ENCODE peak calls at places on chromosomes 5 and 9, in eight cellular contexts. O is IMR-90, K is GM23338, Q is stomach, I is DND-41, N is heart left ventricle, L is H9, T is Peyer's patch. F is an unnamed sample. For H3K27me3 and H3K4me1, the result is how much of the 10 kb centered on the place peaks cover.

GRCh38 chr5:177094224-177095087 is 7.7 kb downstream of the FGFR4 start:
- DNase-seq in O (peak), K (no peak), Q (peak), I (no peak), N (peak), L (no peak), T (peak), F (no peak)

GRCh38 chr9:38659538-38659937 is 39.1 kb upstream of the ANKRD18A start:
- DNase-seq in O (no peak), K (no peak), Q (no peak), I (no peak), N (no peak), L (no peak), T (no peak), F (no peak)

GRCh38 chr9:84755375-84755774 is 85.8 kb downstream of the NTRK2 start:
- DNase-seq in O (no peak), K (no peak), Q (no peak), I (no peak), N (no peak), L (no peak), T (no peak), F (no peak)

GRCh38 chr5:12292610-12293204 is 388.5 kb upstream of the CTNND2 start:
- DNase-seq in O (no peak), K (peak), Q (no peak), I (no peak), N (no peak), L (no peak), T (no peak), F (no peak)

GRCh38 chr5:74552101-74552500 is 88.4 kb downstream of the ENC1 start:
- DNase-seq in O (peak), K (no peak), Q (no peak), I (no peak), N (no peak), L (no peak), T (no peak), F (no peak)

GRCh38 chr9:126114409-126114760 is 212.2 kb upstream of the MVB12B start:
- DNase-seq in O (no peak), K (no peak), Q (peak), I (no peak), N (no peak), L (peak), T (no peak), F (peak)

GRCh38 chr9:120775859-120776258 is 17.4 kb downstream of the FBXW2 start:
- DNase-seq in O (no peak), K (no peak), Q (no peak), I (no peak), N (no peak), L (no peak), T (no peak), F (no peak)

GRCh38 chr5:142821733-142822487 is 51.7 kb downstream of the ARHGAP26 start:
- DNase-seq in O (peak), K (no peak), Q (no peak), I (no peak), N (no peak), L (no peak), T (no peak), F (no peak)

GRCh38 chr5:54454602-54455001 is 897 bp upstream of the HSPB3 start:
- DNase-seq in O (no peak), K (no peak), Q (no peak), I (no peak), N (no peak), L (no peak), T (no peak), F (no peak)

GRCh38 chr5:168480601-168481000 is 5.7 kb upstream of the RARS1 start:
- DNase-seq in O (no peak), K (no peak), Q (no peak), I (no peak), N (no peak), L (no peak), T (no peak), F (no peak)

GRCh38 chr9:125889122-125889523 is 141.9 kb downstream of the PBX3 start:
- DNase-seq in O (peak), K (no peak), Q (no peak), I (no peak), N (peak), L (no peak), T (no peak), F (peak)

GRCh38 chr9:113957778-113958430 is 81.8 kb downstream of the ZNF618 start:
- DNase-seq in O (peak), K (no peak), Q (no peak), I (no peak), N (no peak), L (no peak), T (no peak), F (no peak)

GRCh38 chr5:151509231-151509630 is 61.8 kb downstream of the SLC36A1 start:
- DNase-seq in O (no peak), K (no peak), Q (no peak), I (no peak), N (no peak), L (no peak), T (no peak), F (no peak)

GRCh38 chr9:34545497-34545896 is 22.7 kb upstream of the ENHO start:
- DNase-seq in O (no peak), K (no peak), Q (no peak), I (no peak), N (no peak), L (no peak), T (no peak), F (no peak)

GRCh38 chr9:129996161-129996849 is 46.7 kb downstream of the FNBP1 start:
- DNase-seq in O (no peak), K (no peak), Q (no peak), I (no peak), N (no peak), L (no peak), T (peak), F (no peak)

GRCh38 chr9:35962126-35962906 is 4.4 kb upstream of the OR2S2 start:
- DNase-seq in O (peak), K (peak), Q (no peak), I (no peak), N (peak), L (peak), T (no peak), F (no peak)

DNA sequence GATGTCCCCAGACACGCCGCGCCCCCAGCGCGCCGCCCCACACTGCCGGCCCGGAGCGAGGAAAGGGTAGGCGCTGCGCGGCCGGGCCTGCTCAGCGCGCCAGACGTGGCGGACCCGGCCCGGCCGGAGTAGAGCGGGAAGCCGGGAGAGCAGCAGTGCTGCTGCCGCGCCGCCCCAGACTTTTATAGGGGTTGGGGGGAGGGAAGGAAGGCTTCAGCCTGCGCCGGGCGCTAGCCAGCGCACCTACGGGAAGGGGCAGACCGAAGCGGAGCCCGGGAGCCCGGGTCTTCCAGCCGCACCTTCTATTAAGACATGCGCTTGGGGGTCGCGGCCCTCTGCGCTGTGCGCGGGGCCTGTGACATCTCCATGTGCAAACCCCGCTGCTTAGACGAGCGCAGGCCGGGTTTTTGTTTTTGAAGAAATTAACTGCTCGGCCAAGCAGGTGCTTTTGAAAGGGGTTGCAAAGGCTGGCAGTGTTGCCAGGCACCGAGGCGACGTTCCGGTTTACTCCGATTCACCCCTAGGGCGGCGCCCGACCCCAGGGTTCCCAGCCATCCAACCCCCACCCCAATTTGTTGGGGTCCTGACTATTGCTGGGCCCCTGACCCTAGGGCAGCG is 361 bp upstream of the PAX5 start:
- DNase-seq in O (no peak), K (peak), Q (no peak), I (no peak), N (no peak), L (peak), T (peak), F (no peak)
- H3K27me3 ChIP-seq in O (half or more), K (half or more), Q (half or more), I (under half), N (half or more), L (half or more), T (under half), F (half or more)

GRCh38 chr9:6765396-6765795 is 7.6 kb downstream of the KDM4C start:
- DNase-seq in O (no peak), K (no peak), Q (no peak), I (no peak), N (no peak), L (no peak), T (no peak), F (no peak)
- H3K4me1 ChIP-seq in O (under half), K (half or more), Q (half or more), I (under half), N (under half), L (under half), T (under half), F (under half)

GRCh38 chr5:60522299-60522915 is 177.6 kb downstream of the DEPDC1B start:
- DNase-seq in O (peak), K (no peak), Q (no peak), I (no peak), N (no peak), L (no peak), T (no peak), F (no peak)
- H3K27ac ChIP-seq in O (no peak), K (no peak), Q (no peak), I (no peak), N (peak), L (no peak), T (peak), F (no peak)

GRCh38 chr5:51381801-51382507 is 1.3 kb upstream of the ISL1 start:
- DNase-seq in O (no peak), K (no peak), Q (no peak), I (no peak), N (no peak), L (no peak), T (no peak), F (no peak)
- H3K27me3 ChIP-seq in O (half or more), K (half or more), Q (half or more), I (under half), N (half or more), L (half or more), T (under half), F (under half)

DNA sequence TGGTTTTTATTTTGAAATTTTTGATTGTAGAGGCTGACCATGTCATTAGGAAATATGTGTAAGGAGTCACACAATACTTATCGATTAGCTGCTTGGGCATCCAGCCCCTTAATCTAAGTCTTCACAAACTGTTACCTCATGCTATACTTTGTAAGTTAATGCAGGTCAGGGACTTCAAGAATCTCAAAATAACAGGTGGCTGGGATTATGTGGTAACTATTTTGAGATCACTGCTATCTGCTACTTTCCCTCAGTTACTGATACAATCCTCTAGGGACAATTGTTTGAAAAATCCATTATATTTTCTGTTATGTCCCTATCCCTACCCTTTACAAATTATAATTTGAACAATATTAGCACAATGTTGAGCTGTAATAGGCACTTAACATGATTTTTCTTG is 21.7 kb downstream of the FTMT start:
- DNase-seq in O (no peak), K (no peak), Q (no peak), I (no peak), N (no peak), L (no peak), T (no peak), F (no peak)
- H3K4me1 ChIP-seq in O (under half), K (under half), Q (under half), I (under half), N (under half), L (under half), T (under half), F (under half)

DNA sequence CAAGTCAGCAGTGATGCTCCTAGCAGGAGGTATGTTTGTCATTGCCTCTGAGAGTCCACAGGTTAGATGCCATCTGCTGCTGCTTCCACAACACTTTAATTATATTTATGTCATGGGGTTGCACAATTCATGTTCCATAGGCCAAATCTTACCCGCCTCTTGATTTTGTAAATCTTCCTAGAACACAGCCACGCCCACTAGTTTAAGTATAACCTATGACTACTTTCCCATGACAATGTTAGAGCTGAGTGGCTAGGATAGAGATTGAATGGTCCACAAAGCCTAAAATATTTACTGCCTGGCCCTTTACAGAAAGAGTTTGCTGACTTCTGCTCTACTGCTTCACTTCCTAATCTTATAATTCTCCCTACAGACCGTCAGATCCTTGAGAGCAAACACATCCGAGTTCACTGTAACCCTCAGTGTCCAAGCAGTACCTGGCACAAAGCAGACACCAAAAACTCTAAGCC is 21.1 kb downstream of the LIFR start:
- DNase-seq in O (no peak), K (no peak), Q (no peak), I (no peak), N (no peak), L (no peak), T (no peak), F (no peak)
- H3K27ac ChIP-seq in O (no peak), K (no peak), Q (no peak), I (no peak), N (no peak), L (no peak), T (no peak), F (no peak)

F was measured in CD8-positive, alpha-beta T cell.